ENCODE peak calls at places on chromosomes 12 and 14, in five cellular contexts. P is GM13976; A is stimulated activated CD4-positive, alpha-beta T cell treated with anti-CD3 and anti-CD28 coated beads, Interleukin-2, amount 100 ng/mL, for 48 hours; T is NCI-H2081; H is type B pancreatic cell. B is an unnamed sample.

GRCh38 chr14:91402278-91403068 is 15.1 kb downstream of the CCDC88C start:
- DNase-seq in P (no peak), A (no peak), T (no peak), H (no peak), B (no peak)

GRCh38 chr14:91230363-91231035 is 14.0 kb downstream of the GPR68 start:
- DNase-seq in P (no peak), A (no peak), T (no peak), H (no peak), B (no peak)

GRCh38 chr12:93571854-93572711 is at the start of gene SOCS2:
- DNase-seq in P (peak), A (peak), T (peak), H (peak), B (no peak)

GRCh38 chr12:6273209-6273928 is 37.1 kb upstream of the PLEKHG6 start:
- DNase-seq in P (peak), A (no peak), T (no peak), H (no peak), B (no peak)

GRCh38 chr12:2283910-2284309 is 231.1 kb downstream of the CACNA1C start:
- DNase-seq in P (no peak), A (no peak), T (no peak), H (no peak), B (no peak)

GRCh38 chr12:94145231-94145979 is 3.0 kb upstream of the PLXNC1 start:
- DNase-seq in P (no peak), A (no peak), T (peak), H (no peak), B (no peak)

GRCh38 chr12:40723001-40723400 is 30.8 kb downstream of the CNTN1 start:
- DNase-seq in P (no peak), A (no peak), T (no peak), H (no peak), B (no peak)

GRCh38 chr12:89252284-89252683 is 100.0 kb downstream of the DUSP6 start:
- DNase-seq in P (no peak), A (no peak), T (no peak), H (no peak), B (no peak)

GRCh38 chr12:79388006-79388405 is 302.8 kb downstream of the PAWR start:
- DNase-seq in P (no peak), A (no peak), T (peak), H (no peak), B (no peak)

GRCh38 chr14:102927346-102927877 is 4.9 kb downstream of the AMN start:
- DNase-seq in P (no peak), A (no peak), T (no peak), H (no peak), B (no peak)

GRCh38 chr12:2856901-2857495 is at the start of gene TEX52:
- DNase-seq in P (no peak), A (no peak), T (no peak), H (no peak), B (no peak)

GRCh38 chr14:96583605-96584041 is 81.4 kb downstream of the PAPOLA start:
- DNase-seq in P (no peak), A (no peak), T (no peak), H (no peak), B (no peak)

GRCh38 chr14:72737560-72737943 is 156.3 kb downstream of the DPF3 start:
- DNase-seq in P (no peak), A (no peak), T (no peak), H (no peak), B (no peak)

GRCh38 chr14:104868060-104868740 is 3.1 kb downstream of the CEP170B start:
- DNase-seq in P (no peak), A (no peak), T (no peak), H (no peak), B (no peak)

GRCh38 chr12:75831413-75831812 is 200.2 kb downstream of the PHLDA1 start:
- DNase-seq in P (no peak), A (no peak), T (no peak), H (no peak), B (no peak)

GRCh38 chr14:105168979-105169507 is 467 bp upstream of the JAG2 start:
- DNase-seq in P (peak), A (no peak), T (peak), H (no peak), B (no peak)

GRCh38 chr12:1529862-1530591 is 64.4 kb downstream of the FBXL14 start:
- DNase-seq in P (peak), A (no peak), T (no peak), H (no peak), B (no peak)

GRCh38 chr14:76773188-76773885 is 12.1 kb downstream of the VASH1 start:
- DNase-seq in P (no peak), A (no peak), T (no peak), H (peak), B (no peak)

GRCh38 chr14:70665448-70666363 is 24.0 kb downstream of the TTC9 start:
- DNase-seq in P (peak), A (no peak), T (peak), H (no peak), B (peak)

GRCh38 chr12:27501956-27502562 is 21.9 kb upstream of the PPFIBP1 start:
- DNase-seq in P (no peak), A (no peak), T (no peak), H (no peak), B (no peak)

GRCh38 chr12:46752396-46752795 is 73.4 kb downstream of the SLC38A4 start:
- DNase-seq in P (no peak), A (no peak), T (no peak), H (no peak), B (no peak)

B was measured in GM12892.